ENCODE peak calls at places on chromosomes 6 and 20, in seven cellular contexts. S is brain microvascular endothelial cell; G is mesendoderm; A is transverse colon; I is suprapubic skin; Y is naive thymus-derived CD4-positive, alpha-beta T cell; D is dorsolateral prefrontal cortex. M is an unnamed sample.

GRCh38 chr6:33771342-33772113 is 17.4 kb downstream of the LEMD2 start:
- DNase-seq in S (peak; percentile 94), G (peak; percentile 96), A (peak; percentile 69), I (no peak), Y (peak; percentile 48), D (peak; percentile 55), M (peak; percentile 42)

GRCh38 chr6:126534418-126534817 is 194.5 kb downstream of the CENPW start:
- DNase-seq in S (no peak), G (no peak), A (no peak), I (no peak), Y (no peak), D (no peak), M (no peak)

GRCh38 chr6:136429264-136429663 is 121.0 kb downstream of the MAP7 start:
- DNase-seq in S (no peak), G (no peak), A (no peak), I (no peak), Y (no peak), D (no peak), M (no peak)

GRCh38 chr6:158837684-158838625 is 18.8 kb upstream of the EZR start:
- DNase-seq in S (no peak), G (peak; percentile 40), A (no peak), I (no peak), Y (no peak), D (peak; percentile 61), M (no peak)

GRCh38 chr6:22906091-22906549 is 336.8 kb downstream of the HDGFL1 start:
- DNase-seq in S (peak; percentile 7), G (peak; percentile 77), A (no peak), I (no peak), Y (no peak), D (no peak), M (no peak)

GRCh38 chr6:147141690-147142308 is 62.4 kb upstream of the STXBP5 start:
- DNase-seq in S (peak; percentile 32), G (peak; percentile 24), A (no peak), I (no peak), Y (no peak), D (no peak), M (no peak)

GRCh38 chr6:167047554-167047953 is 48.4 kb downstream of the CEP43 start:
- DNase-seq in S (no peak), G (no peak), A (peak; percentile 39), I (no peak), Y (no peak), D (no peak), M (no peak)

GRCh38 chr6:102114402-102114801 is 720.9 kb downstream of the GRIK2 start:
- DNase-seq in S (no peak), G (peak; percentile 60), A (no peak), I (no peak), Y (no peak), D (no peak), M (no peak)

GRCh38 chr20:61254881-61255589 is 3.0 kb downstream of the CDH4 start:
- DNase-seq in S (no peak), G (no peak), A (no peak), I (no peak), Y (no peak), D (no peak), M (no peak)

GRCh38 chr6:67885081-67886033 is 749.7 kb upstream of the ADGRB3 start:
- DNase-seq in S (no peak), G (no peak), A (no peak), I (no peak), Y (no peak), D (no peak), M (no peak)

GRCh38 chr6:56802570-56802969 is 152.3 kb upstream of the BEND6 start:
- DNase-seq in S (peak; percentile 38), G (no peak), A (no peak), I (no peak), Y (no peak), D (no peak), M (no peak)

GRCh38 chr6:64985726-64986125 is 721.3 kb downstream of the EYS start:
- DNase-seq in S (no peak), G (no peak), A (no peak), I (no peak), Y (no peak), D (no peak), M (no peak)

GRCh38 chr6:64990652-64991304 is 716.2 kb downstream of the EYS start:
- DNase-seq in S (no peak), G (no peak), A (no peak), I (no peak), Y (no peak), D (no peak), M (no peak)

GRCh38 chr6:64984947-64985346 is 722.1 kb downstream of the EYS start:
- DNase-seq in S (no peak), G (peak; percentile 55), A (no peak), I (no peak), Y (no peak), D (no peak), M (no peak)

GRCh38 chr6:64983108-64983507 is 723.9 kb downstream of the EYS start:
- DNase-seq in S (no peak), G (no peak), A (no peak), I (no peak), Y (no peak), D (no peak), M (no peak)

GRCh38 chr6:64988148-64988547 is 718.9 kb downstream of the EYS start:
- DNase-seq in S (peak; percentile 2), G (peak; percentile 98), A (no peak), I (no peak), Y (no peak), D (no peak), M (no peak)
- H3K27ac ChIP-seq in S (no peak overlapping the region), G (no peak overlapping the region), A (no peak overlapping the region), I (no peak overlapping the region), Y (no peak overlapping the region), D (no peak overlapping the region), M (no peak overlapping the region)

GRCh38 chr6:32112436-32112980 is 3.4 kb upstream of the TNXB start:
- DNase-seq in S (no peak), G (no peak), A (no peak), I (peak; percentile 92), Y (no peak), D (no peak), M (no peak)

GRCh38 chr6:32109114-32109764 is at the start of gene TNXB:
- DNase-seq in S (no peak), G (no peak), A (peak; percentile 35), I (no peak), Y (no peak), D (no peak), M (no peak)

GRCh38 chr6:32111424-32112066 is 2.4 kb upstream of the TNXB start:
- DNase-seq in S (no peak), G (no peak), A (no peak), I (no peak), Y (no peak), D (no peak), M (no peak)

GRCh38 chr6:32109765-32110160 is 625 bp upstream of the TNXB start:
- DNase-seq in S (no peak), G (no peak), A (no peak), I (no peak), Y (no peak), D (no peak), M (no peak)

DNA sequence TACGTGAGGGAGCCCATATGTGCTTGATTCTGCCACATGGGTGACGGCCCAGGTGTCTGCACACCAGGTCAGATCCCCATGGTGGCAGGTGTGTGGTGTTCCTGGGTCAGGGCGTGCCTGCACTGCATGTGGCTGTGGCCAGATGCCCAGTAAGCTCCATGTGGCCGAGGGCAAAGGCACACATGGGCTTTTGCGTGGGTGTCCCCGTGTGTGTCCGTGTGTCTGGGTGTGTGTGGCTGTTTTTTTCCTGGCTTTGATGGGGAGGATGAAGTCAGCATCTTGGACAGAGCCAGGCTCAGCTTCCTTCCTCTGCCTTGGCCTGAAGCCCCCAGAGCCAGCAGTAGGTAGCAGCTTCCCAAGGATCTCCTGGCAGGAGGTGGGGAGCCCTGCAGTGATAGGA is 1.5 kb upstream of the TNXB start:
- DNase-seq in S (no peak), G (no peak), A (no peak), I (no peak), Y (no peak), D (no peak), M (no peak)
- H3K27ac ChIP-seq in S (no peak overlapping the region), G (no peak overlapping the region), A (peak overlapping the region; percentile 78), I (peak overlapping the region; percentile 92), Y (no peak overlapping the region), D (peak overlapping the region; percentile 52), M (no peak overlapping the region)

GRCh38 chr6:12335131-12335527 is 45.0 kb downstream of the EDN1 start:
- DNase-seq in S (no peak), G (no peak), A (no peak), I (peak; percentile 1), Y (no peak), D (no peak), M (no peak)

GRCh38 chr6:12339022-12339421 is 48.9 kb downstream of the EDN1 start:
- DNase-seq in S (no peak), G (no peak), A (peak; percentile 76), I (peak; percentile 1), Y (no peak), D (no peak), M (no peak)

GRCh38 chr6:12334524-12335130 is 44.5 kb downstream of the EDN1 start:
- DNase-seq in S (no peak), G (no peak), A (no peak), I (peak; percentile 15), Y (no peak), D (no peak), M (no peak)

GRCh38 chr6:12335717-12336116 is 45.6 kb downstream of the EDN1 start:
- DNase-seq in S (no peak), G (no peak), A (no peak), I (peak; percentile 2), Y (no peak), D (no peak), M (no peak)

DNA sequence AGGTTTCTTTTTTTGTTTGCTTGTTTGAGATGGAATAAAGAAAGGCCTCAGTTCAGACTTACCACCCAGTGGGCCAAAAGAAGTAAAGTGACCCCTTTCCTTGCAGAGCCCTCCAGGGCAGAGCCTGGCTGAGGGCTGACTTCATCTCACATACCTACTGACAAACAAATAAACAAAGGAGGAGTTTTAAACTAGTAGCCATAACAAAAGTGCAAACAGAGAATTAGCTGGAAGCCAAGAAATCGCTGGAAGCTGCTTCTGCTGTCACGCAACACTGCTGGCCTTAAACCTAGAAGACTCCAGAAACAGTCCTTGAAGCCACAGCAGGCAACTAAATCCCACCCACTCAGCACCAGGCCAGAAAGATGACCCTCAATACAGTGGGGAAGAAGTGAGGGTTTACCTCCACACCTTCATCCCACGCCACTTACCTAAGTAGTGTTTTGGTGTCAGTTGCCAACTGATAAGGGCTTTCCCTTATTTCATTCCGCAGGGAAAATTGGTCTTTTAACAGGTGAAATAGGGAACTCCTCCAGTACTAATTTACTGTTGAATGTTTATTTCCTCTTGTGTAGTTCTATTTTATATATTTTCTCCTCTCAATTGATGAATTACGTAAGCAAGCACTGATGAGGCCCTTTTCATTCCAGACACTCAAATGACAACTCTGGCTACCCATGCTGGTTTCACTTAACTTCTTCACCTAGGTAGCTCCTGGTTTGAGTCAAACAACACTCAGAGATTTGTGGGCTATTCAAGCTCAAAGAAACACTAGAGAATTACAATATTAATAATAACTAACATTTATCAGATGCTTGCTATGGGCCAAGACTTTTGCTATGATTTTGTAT is 46.2 kb downstream of the EDN1 start:
- DNase-seq in S (no peak), G (peak; percentile 56), A (no peak), I (peak; percentile 34), Y (no peak), D (no peak), M (no peak)
- H3K27ac ChIP-seq in S (no peak overlapping the region), G (no peak overlapping the region), A (no peak overlapping the region), I (no peak overlapping the region), Y (no peak overlapping the region), D (no peak overlapping the region), M (no peak overlapping the region)

DNA sequence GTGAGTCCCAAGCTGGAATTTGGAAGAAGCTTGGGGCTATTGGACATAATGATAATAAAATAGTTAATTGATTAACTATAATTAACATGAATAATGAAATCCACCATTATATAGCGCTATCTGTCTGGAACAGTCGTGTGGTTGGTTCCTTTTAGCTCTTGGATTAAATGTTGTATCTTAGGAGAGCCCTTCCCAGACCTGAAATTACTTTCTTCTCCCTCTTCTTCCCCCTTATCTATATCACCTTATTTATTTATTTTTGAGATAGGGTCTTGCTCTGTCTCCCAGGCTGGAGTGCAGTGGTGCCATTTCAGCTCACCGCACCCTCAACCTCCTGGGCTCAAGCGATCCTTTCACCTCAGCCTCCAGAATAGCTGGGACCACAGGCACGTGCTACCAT is 64.6 kb downstream of the NCOA3 start:
- DNase-seq in S (no peak), G (no peak), A (no peak), I (no peak), Y (no peak), D (no peak), M (no peak)
- H3K27ac ChIP-seq in S (no peak overlapping the region), G (no peak overlapping the region), A (no peak overlapping the region), I (no peak overlapping the region), Y (no peak overlapping the region), D (no peak overlapping the region), M (no peak overlapping the region)

M was measured in substantia nigra.